ENCODE peak calls at places on chromosomes 12 and 14, in nine cellular contexts. One of them, this sample, is unnamed. For H3K36me3, the result is how much of the 10 kb centered on the place peaks cover.

GRCh38 chr12:58067610-58068387 is 126.4 kb downstream of the ATP23 start:
- DNase-seq in lower lobe of right lung: no peak
- DNase-seq in kidney: no peak
- DNase-seq in endodermal cell: no peak
- DNase-seq in stomach: no peak
- DNase-seq in colonic mucosa: no peak
- DNase-seq in left ventricle myocardium inferior: no peak
- DNase-seq in cardiac muscle cell: no peak
- DNase-seq in tibial artery: no peak
- DNase-seq in this sample: no peak

GRCh38 chr12:57459750-57460400 is at the start of gene GLI1:
- DNase-seq in lower lobe of right lung: no peak
- DNase-seq in kidney: peak
- DNase-seq in endodermal cell: peak
- DNase-seq in stomach: no peak
- DNase-seq in colonic mucosa: no peak
- DNase-seq in left ventricle myocardium inferior: no peak
- DNase-seq in cardiac muscle cell: peak
- DNase-seq in tibial artery: no peak
- DNase-seq in this sample: no peak

GRCh38 chr12:24821691-24822090 is 127.2 kb downstream of the BCAT1 start:
- DNase-seq in lower lobe of right lung: no peak
- DNase-seq in kidney: no peak
- DNase-seq in endodermal cell: no peak
- DNase-seq in stomach: no peak
- DNase-seq in colonic mucosa: no peak
- DNase-seq in left ventricle myocardium inferior: no peak
- DNase-seq in cardiac muscle cell: no peak
- DNase-seq in tibial artery: no peak
- DNase-seq in this sample: no peak

GRCh38 chr14:35879141-35879648 is 53.1 kb downstream of the BRMS1L start:
- DNase-seq in lower lobe of right lung: no peak
- DNase-seq in kidney: no peak
- DNase-seq in endodermal cell: no peak
- DNase-seq in stomach: no peak
- DNase-seq in colonic mucosa: no peak
- DNase-seq in left ventricle myocardium inferior: no peak
- DNase-seq in cardiac muscle cell: no peak
- DNase-seq in tibial artery: no peak
- DNase-seq in this sample: no peak

GRCh38 chr14:59664741-59665140 is 88.1 kb upstream of the CCDC175 start:
- DNase-seq in lower lobe of right lung: no peak
- DNase-seq in kidney: no peak
- DNase-seq in endodermal cell: no peak
- DNase-seq in stomach: no peak
- DNase-seq in colonic mucosa: no peak
- DNase-seq in left ventricle myocardium inferior: no peak
- DNase-seq in cardiac muscle cell: no peak
- DNase-seq in tibial artery: no peak
- DNase-seq in this sample: no peak

GRCh38 chr12:24719293-24719721 is 229.6 kb downstream of the BCAT1 start:
- DNase-seq in lower lobe of right lung: no peak
- DNase-seq in kidney: no peak
- DNase-seq in endodermal cell: no peak
- DNase-seq in stomach: no peak
- DNase-seq in colonic mucosa: no peak
- DNase-seq in left ventricle myocardium inferior: no peak
- DNase-seq in cardiac muscle cell: no peak
- DNase-seq in tibial artery: no peak
- DNase-seq in this sample: no peak

GRCh38 chr12:2487278-2487677 is 307.5 kb upstream of the FKBP4 start:
- DNase-seq in lower lobe of right lung: no peak
- DNase-seq in kidney: no peak
- DNase-seq in endodermal cell: no peak
- DNase-seq in stomach: no peak
- DNase-seq in colonic mucosa: no peak
- DNase-seq in left ventricle myocardium inferior: no peak
- DNase-seq in cardiac muscle cell: no peak
- DNase-seq in tibial artery: no peak
- DNase-seq in this sample: no peak

GRCh38 chr14:73802431-73803188 is 49.0 kb upstream of the PTGR2 start:
- DNase-seq in lower lobe of right lung: peak
- DNase-seq in kidney: no peak
- DNase-seq in endodermal cell: peak
- DNase-seq in stomach: no peak
- DNase-seq in colonic mucosa: peak
- DNase-seq in left ventricle myocardium inferior: no peak
- DNase-seq in cardiac muscle cell: no peak
- DNase-seq in tibial artery: no peak
- DNase-seq in this sample: no peak

GRCh38 chr12:68780731-68781130 is 27.2 kb upstream of the MDM2 start:
- DNase-seq in lower lobe of right lung: no peak
- DNase-seq in kidney: no peak
- DNase-seq in endodermal cell: no peak
- DNase-seq in stomach: no peak
- DNase-seq in colonic mucosa: no peak
- DNase-seq in left ventricle myocardium inferior: no peak
- DNase-seq in cardiac muscle cell: peak
- DNase-seq in tibial artery: no peak
- DNase-seq in this sample: no peak

GRCh38 chr12:12561305-12562015 is 1.2 kb downstream of the DUSP16 start:
- DNase-seq in lower lobe of right lung: peak
- DNase-seq in kidney: peak
- DNase-seq in endodermal cell: peak
- DNase-seq in stomach: peak
- DNase-seq in colonic mucosa: peak
- DNase-seq in left ventricle myocardium inferior: peak
- DNase-seq in cardiac muscle cell: peak
- DNase-seq in tibial artery: peak
- DNase-seq in this sample: no peak

GRCh38 chr12:49891012-49891411 is 12.7 kb downstream of the FAIM2 start:
- DNase-seq in lower lobe of right lung: no peak
- DNase-seq in kidney: peak
- DNase-seq in endodermal cell: no peak
- DNase-seq in stomach: no peak
- DNase-seq in colonic mucosa: no peak
- DNase-seq in left ventricle myocardium inferior: no peak
- DNase-seq in cardiac muscle cell: no peak
- DNase-seq in tibial artery: no peak
- DNase-seq in this sample: peak

GRCh38 chr14:100424504-100425453 is 101.6 kb downstream of the SLC25A47 start:
- DNase-seq in lower lobe of right lung: no peak
- DNase-seq in kidney: no peak
- DNase-seq in endodermal cell: no peak
- DNase-seq in stomach: no peak
- DNase-seq in colonic mucosa: peak
- DNase-seq in left ventricle myocardium inferior: no peak
- DNase-seq in cardiac muscle cell: no peak
- DNase-seq in tibial artery: no peak
- DNase-seq in this sample: no peak
- H3K27ac ChIP-seq in lower lobe of right lung: no peak
- H3K27ac ChIP-seq in kidney: no peak
- H3K27ac ChIP-seq in endodermal cell: no peak
- H3K27ac ChIP-seq in stomach: no peak
- H3K27ac ChIP-seq in colonic mucosa: peak
- H3K27ac ChIP-seq in left ventricle myocardium inferior: no peak
- H3K27ac ChIP-seq in cardiac muscle cell: no peak
- H3K27ac ChIP-seq in tibial artery: no peak
- H3K27ac ChIP-seq in this sample: no peak

GRCh38 chr12:45326358-45326971 is 110.6 kb downstream of the ANO6 start:
- DNase-seq in lower lobe of right lung: no peak
- DNase-seq in kidney: no peak
- DNase-seq in endodermal cell: no peak
- DNase-seq in stomach: no peak
- DNase-seq in colonic mucosa: no peak
- DNase-seq in left ventricle myocardium inferior: no peak
- DNase-seq in cardiac muscle cell: no peak
- DNase-seq in tibial artery: no peak
- DNase-seq in this sample: no peak

GRCh38 chr12:45327823-45328383 is 112.0 kb downstream of the ANO6 start:
- DNase-seq in lower lobe of right lung: no peak
- DNase-seq in kidney: no peak
- DNase-seq in endodermal cell: no peak
- DNase-seq in stomach: no peak
- DNase-seq in colonic mucosa: no peak
- DNase-seq in left ventricle myocardium inferior: no peak
- DNase-seq in cardiac muscle cell: no peak
- DNase-seq in tibial artery: no peak
- DNase-seq in this sample: no peak

GRCh38 chr12:45322810-45323209 is 106.9 kb downstream of the ANO6 start:
- DNase-seq in lower lobe of right lung: no peak
- DNase-seq in kidney: no peak
- DNase-seq in endodermal cell: no peak
- DNase-seq in stomach: no peak
- DNase-seq in colonic mucosa: no peak
- DNase-seq in left ventricle myocardium inferior: no peak
- DNase-seq in cardiac muscle cell: no peak
- DNase-seq in tibial artery: no peak
- DNase-seq in this sample: no peak

GRCh38 chr12:45329238-45329637 is 113.3 kb downstream of the ANO6 start:
- DNase-seq in lower lobe of right lung: no peak
- DNase-seq in kidney: no peak
- DNase-seq in endodermal cell: no peak
- DNase-seq in stomach: no peak
- DNase-seq in colonic mucosa: no peak
- DNase-seq in left ventricle myocardium inferior: no peak
- DNase-seq in cardiac muscle cell: no peak
- DNase-seq in tibial artery: no peak
- DNase-seq in this sample: no peak

DNA sequence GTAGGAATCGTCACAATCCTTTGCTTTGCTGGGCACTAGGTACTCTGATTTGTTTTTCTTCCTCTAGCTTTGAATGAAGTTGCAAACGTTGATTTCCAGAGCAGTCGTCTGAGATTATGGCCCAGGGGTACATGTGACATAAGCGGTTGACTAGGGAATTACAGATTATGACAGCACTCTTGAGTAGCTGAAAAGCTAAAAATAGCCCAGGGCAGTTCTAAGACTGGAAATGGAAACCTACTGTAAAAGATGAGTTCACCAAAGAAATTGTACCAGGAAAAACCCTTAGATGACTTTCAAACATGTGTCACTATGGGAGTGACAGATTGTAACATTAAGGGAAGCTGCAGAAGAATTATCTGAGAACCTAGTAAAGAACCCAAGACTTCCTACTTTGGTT is 108.5 kb downstream of the ANO6 start:
- DNase-seq in lower lobe of right lung: no peak
- DNase-seq in kidney: no peak
- DNase-seq in endodermal cell: no peak
- DNase-seq in stomach: no peak
- DNase-seq in colonic mucosa: no peak
- DNase-seq in left ventricle myocardium inferior: no peak
- DNase-seq in cardiac muscle cell: no peak
- DNase-seq in tibial artery: no peak
- DNase-seq in this sample: no peak
- H3K36me3 ChIP-seq in lower lobe of right lung: under half
- H3K36me3 ChIP-seq in kidney: under half
- H3K36me3 ChIP-seq in endodermal cell: under half
- H3K36me3 ChIP-seq in stomach: under half
- H3K36me3 ChIP-seq in colonic mucosa: under half
- H3K36me3 ChIP-seq in left ventricle myocardium inferior: under half
- H3K36me3 ChIP-seq in cardiac muscle cell: under half
- H3K36me3 ChIP-seq in tibial artery: under half
- H3K36me3 ChIP-seq in this sample: under half

DNA sequence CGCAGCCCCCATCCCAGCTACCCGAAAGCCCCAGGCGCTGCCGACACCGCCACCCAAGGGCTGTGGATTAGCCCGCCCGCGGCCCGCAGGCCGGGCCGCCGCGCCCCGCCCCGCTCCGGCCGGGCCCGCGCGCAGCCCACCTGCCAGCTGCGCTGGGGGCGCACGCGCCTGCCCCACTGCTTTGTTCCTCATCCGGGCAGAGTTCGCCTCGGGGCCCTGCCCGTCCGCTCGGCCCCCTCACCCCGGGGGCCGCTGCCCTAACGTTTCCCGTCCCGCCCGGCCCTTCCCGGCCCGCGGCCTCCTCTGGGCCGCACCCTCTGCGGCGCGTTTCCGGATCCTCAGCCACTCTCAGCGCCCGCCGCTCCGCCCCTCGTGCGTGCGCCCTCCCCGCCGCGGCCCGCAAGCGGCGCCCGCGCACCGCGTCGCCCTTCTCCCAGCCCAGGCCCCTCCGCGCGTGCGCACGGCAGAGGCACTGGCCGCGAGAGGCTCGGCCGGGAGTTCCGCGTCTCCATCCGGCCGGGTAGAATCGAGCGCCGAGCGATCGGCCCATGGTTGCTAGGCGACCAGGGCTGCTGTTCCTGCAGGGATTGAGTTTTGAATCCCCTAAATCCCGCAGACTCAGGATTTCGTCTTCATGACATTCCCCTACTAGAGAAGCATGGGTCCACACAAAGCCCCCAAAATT is at the start of gene PRDM4:
- DNase-seq in lower lobe of right lung: peak
- DNase-seq in kidney: peak
- DNase-seq in endodermal cell: peak
- DNase-seq in stomach: peak
- DNase-seq in colonic mucosa: peak
- DNase-seq in left ventricle myocardium inferior: peak
- DNase-seq in cardiac muscle cell: peak
- DNase-seq in tibial artery: peak
- DNase-seq in this sample: peak
- TF ChIP-seq CTCF in lower lobe of right lung: peak
- TF ChIP-seq CTCF in kidney: peak
- TF ChIP-seq CTCF in endodermal cell: peak
- TF ChIP-seq CTCF in stomach: no peak
- TF ChIP-seq CTCF in colonic mucosa: no peak
- TF ChIP-seq CTCF in left ventricle myocardium inferior: peak
- TF ChIP-seq CTCF in cardiac muscle cell: no peak
- TF ChIP-seq CTCF in tibial artery: peak
- TF ChIP-seq CTCF in this sample: peak

DNA sequence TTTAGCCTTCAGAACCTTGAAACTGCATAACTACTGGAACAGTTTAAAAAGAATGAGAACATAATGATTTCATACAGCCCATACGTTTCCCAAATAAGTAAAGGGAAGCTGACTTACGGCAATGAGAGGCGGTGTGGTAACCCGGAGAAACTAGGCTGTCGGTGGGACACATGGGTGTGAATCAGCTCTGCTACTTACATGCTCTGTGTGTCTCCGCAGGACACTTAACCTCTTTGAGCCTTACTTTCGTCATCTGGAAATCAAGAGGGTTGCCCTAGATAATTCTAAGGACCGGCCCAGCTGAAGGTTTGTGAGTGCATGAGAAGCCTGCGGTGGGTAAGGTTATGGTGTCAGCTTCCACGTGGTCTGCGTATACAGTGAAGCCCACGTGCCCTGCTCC is 49.3 kb upstream of the PLEKHG3 start:
- DNase-seq in lower lobe of right lung: peak
- DNase-seq in kidney: no peak
- DNase-seq in endodermal cell: no peak
- DNase-seq in stomach: no peak
- DNase-seq in colonic mucosa: no peak
- DNase-seq in left ventricle myocardium inferior: no peak
- DNase-seq in cardiac muscle cell: no peak
- DNase-seq in tibial artery: no peak
- DNase-seq in this sample: no peak
- H3K27ac ChIP-seq in lower lobe of right lung: peak
- H3K27ac ChIP-seq in kidney: no peak
- H3K27ac ChIP-seq in endodermal cell: peak
- H3K27ac ChIP-seq in stomach: peak
- H3K27ac ChIP-seq in colonic mucosa: no peak
- H3K27ac ChIP-seq in left ventricle myocardium inferior: no peak
- H3K27ac ChIP-seq in cardiac muscle cell: peak
- H3K27ac ChIP-seq in tibial artery: peak
- H3K27ac ChIP-seq in this sample: peak